ENCODE peak calls at places on chromosomes 1 and 21, in eight cellular contexts. One of them, this sample, is unnamed.

GRCh38 chr1:193189442-193190095 is 3.2 kb upstream of the B3GALT2 start:
- DNase-seq in RCC 7860: no peak
- DNase-seq in fibroblast of pulmonary artery: no peak
- DNase-seq in fibroblast of mammary gland: no peak
- DNase-seq in effector CD4-positive, alpha-beta T cell: no peak
- DNase-seq in esophagus squamous epithelium: no peak
- DNase-seq in MM.1S: no peak
- DNase-seq in CD4-positive, CD25-positive, alpha-beta regulatory T cell: no peak
- DNase-seq in this sample: no peak

GRCh38 chr1:103371234-103371633 is 154.3 kb upstream of the RNPC3 start:
- DNase-seq in RCC 7860: no peak
- DNase-seq in fibroblast of pulmonary artery: peak
- DNase-seq in fibroblast of mammary gland: peak
- DNase-seq in effector CD4-positive, alpha-beta T cell: no peak
- DNase-seq in esophagus squamous epithelium: no peak
- DNase-seq in MM.1S: no peak
- DNase-seq in CD4-positive, CD25-positive, alpha-beta regulatory T cell: no peak
- DNase-seq in this sample: no peak

GRCh38 chr1:232016636-232017035 is 390.0 kb downstream of the DISC1 start:
- DNase-seq in RCC 7860: no peak
- DNase-seq in fibroblast of pulmonary artery: no peak
- DNase-seq in fibroblast of mammary gland: no peak
- DNase-seq in effector CD4-positive, alpha-beta T cell: no peak
- DNase-seq in esophagus squamous epithelium: no peak
- DNase-seq in MM.1S: no peak
- DNase-seq in CD4-positive, CD25-positive, alpha-beta regulatory T cell: no peak
- DNase-seq in this sample: no peak

GRCh38 chr1:168477792-168478191 is 66.0 kb downstream of the XCL2 start:
- DNase-seq in RCC 7860: no peak
- DNase-seq in fibroblast of pulmonary artery: peak
- DNase-seq in fibroblast of mammary gland: no peak
- DNase-seq in effector CD4-positive, alpha-beta T cell: no peak
- DNase-seq in esophagus squamous epithelium: no peak
- DNase-seq in MM.1S: no peak
- DNase-seq in CD4-positive, CD25-positive, alpha-beta regulatory T cell: no peak
- DNase-seq in this sample: no peak

GRCh38 chr1:6454856-6455751 is 10.9 kb downstream of the TNFRSF25 start:
- DNase-seq in RCC 7860: no peak
- DNase-seq in fibroblast of pulmonary artery: peak
- DNase-seq in fibroblast of mammary gland: no peak
- DNase-seq in effector CD4-positive, alpha-beta T cell: peak
- DNase-seq in esophagus squamous epithelium: no peak
- DNase-seq in MM.1S: no peak
- DNase-seq in CD4-positive, CD25-positive, alpha-beta regulatory T cell: peak
- DNase-seq in this sample: no peak

GRCh38 chr1:162690672-162691434 is 58.6 kb downstream of the DDR2 start:
- DNase-seq in RCC 7860: peak
- DNase-seq in fibroblast of pulmonary artery: peak
- DNase-seq in fibroblast of mammary gland: peak
- DNase-seq in effector CD4-positive, alpha-beta T cell: no peak
- DNase-seq in esophagus squamous epithelium: no peak
- DNase-seq in MM.1S: no peak
- DNase-seq in CD4-positive, CD25-positive, alpha-beta regulatory T cell: no peak
- DNase-seq in this sample: no peak

GRCh38 chr1:185453496-185454192 is 136.6 kb upstream of the IVNS1ABP start:
- DNase-seq in RCC 7860: no peak
- DNase-seq in fibroblast of pulmonary artery: peak
- DNase-seq in fibroblast of mammary gland: no peak
- DNase-seq in effector CD4-positive, alpha-beta T cell: no peak
- DNase-seq in esophagus squamous epithelium: no peak
- DNase-seq in MM.1S: no peak
- DNase-seq in CD4-positive, CD25-positive, alpha-beta regulatory T cell: no peak
- DNase-seq in this sample: no peak

GRCh38 chr1:32871364-32872188 is 864 bp upstream of the FNDC5 start:
- DNase-seq in RCC 7860: no peak
- DNase-seq in fibroblast of pulmonary artery: peak
- DNase-seq in fibroblast of mammary gland: peak
- DNase-seq in effector CD4-positive, alpha-beta T cell: no peak
- DNase-seq in esophagus squamous epithelium: no peak
- DNase-seq in MM.1S: no peak
- DNase-seq in CD4-positive, CD25-positive, alpha-beta regulatory T cell: peak
- DNase-seq in this sample: no peak

GRCh38 chr1:220906561-220907334 is 27.5 kb downstream of the HLX start:
- DNase-seq in RCC 7860: no peak
- DNase-seq in fibroblast of pulmonary artery: no peak
- DNase-seq in fibroblast of mammary gland: no peak
- DNase-seq in effector CD4-positive, alpha-beta T cell: no peak
- DNase-seq in esophagus squamous epithelium: no peak
- DNase-seq in MM.1S: no peak
- DNase-seq in CD4-positive, CD25-positive, alpha-beta regulatory T cell: no peak
- DNase-seq in this sample: no peak

GRCh38 chr1:156368889-156369684 is at the start of gene RHBG:
- DNase-seq in RCC 7860: no peak
- DNase-seq in fibroblast of pulmonary artery: peak
- DNase-seq in fibroblast of mammary gland: no peak
- DNase-seq in effector CD4-positive, alpha-beta T cell: no peak
- DNase-seq in esophagus squamous epithelium: no peak
- DNase-seq in MM.1S: peak
- DNase-seq in CD4-positive, CD25-positive, alpha-beta regulatory T cell: peak
- DNase-seq in this sample: no peak

GRCh38 chr1:10635992-10636391 is 160.5 kb downstream of the CASZ1 start:
- DNase-seq in RCC 7860: no peak
- DNase-seq in fibroblast of pulmonary artery: no peak
- DNase-seq in fibroblast of mammary gland: no peak
- DNase-seq in effector CD4-positive, alpha-beta T cell: no peak
- DNase-seq in esophagus squamous epithelium: no peak
- DNase-seq in MM.1S: no peak
- DNase-seq in CD4-positive, CD25-positive, alpha-beta regulatory T cell: no peak
- DNase-seq in this sample: no peak

GRCh38 chr1:88697503-88697902 is 13.4 kb downstream of the PKN2 start:
- DNase-seq in RCC 7860: no peak
- DNase-seq in fibroblast of pulmonary artery: peak
- DNase-seq in fibroblast of mammary gland: no peak
- DNase-seq in effector CD4-positive, alpha-beta T cell: no peak
- DNase-seq in esophagus squamous epithelium: no peak
- DNase-seq in MM.1S: no peak
- DNase-seq in CD4-positive, CD25-positive, alpha-beta regulatory T cell: no peak
- DNase-seq in this sample: no peak

GRCh38 chr1:241985787-241986186 is 13.1 kb downstream of the MAP1LC3C start:
- DNase-seq in RCC 7860: no peak
- DNase-seq in fibroblast of pulmonary artery: peak
- DNase-seq in fibroblast of mammary gland: peak
- DNase-seq in effector CD4-positive, alpha-beta T cell: no peak
- DNase-seq in esophagus squamous epithelium: no peak
- DNase-seq in MM.1S: peak
- DNase-seq in CD4-positive, CD25-positive, alpha-beta regulatory T cell: peak
- DNase-seq in this sample: peak

GRCh38 chr1:111602302-111602701 is 17.3 kb upstream of the RAP1A start:
- DNase-seq in RCC 7860: no peak
- DNase-seq in fibroblast of pulmonary artery: no peak
- DNase-seq in fibroblast of mammary gland: no peak
- DNase-seq in effector CD4-positive, alpha-beta T cell: no peak
- DNase-seq in esophagus squamous epithelium: no peak
- DNase-seq in MM.1S: no peak
- DNase-seq in CD4-positive, CD25-positive, alpha-beta regulatory T cell: no peak
- DNase-seq in this sample: no peak

GRCh38 chr1:21946836-21947587 is 9.9 kb upstream of the HSPG2 start:
- DNase-seq in RCC 7860: no peak
- DNase-seq in fibroblast of pulmonary artery: no peak
- DNase-seq in fibroblast of mammary gland: no peak
- DNase-seq in effector CD4-positive, alpha-beta T cell: no peak
- DNase-seq in esophagus squamous epithelium: no peak
- DNase-seq in MM.1S: no peak
- DNase-seq in CD4-positive, CD25-positive, alpha-beta regulatory T cell: no peak
- DNase-seq in this sample: no peak

GRCh38 chr1:71086331-71086730 is 5.5 kb upstream of the ZRANB2 start:
- DNase-seq in RCC 7860: peak
- DNase-seq in fibroblast of pulmonary artery: peak
- DNase-seq in fibroblast of mammary gland: peak
- DNase-seq in effector CD4-positive, alpha-beta T cell: no peak
- DNase-seq in esophagus squamous epithelium: no peak
- DNase-seq in MM.1S: no peak
- DNase-seq in CD4-positive, CD25-positive, alpha-beta regulatory T cell: no peak
- DNase-seq in this sample: no peak

GRCh38 chr1:172105230-172105629 is 263.9 kb downstream of the DNM3 start:
- DNase-seq in RCC 7860: no peak
- DNase-seq in fibroblast of pulmonary artery: no peak
- DNase-seq in fibroblast of mammary gland: no peak
- DNase-seq in effector CD4-positive, alpha-beta T cell: no peak
- DNase-seq in esophagus squamous epithelium: no peak
- DNase-seq in MM.1S: no peak
- DNase-seq in CD4-positive, CD25-positive, alpha-beta regulatory T cell: no peak
- DNase-seq in this sample: no peak

GRCh38 chr1:11518791-11519628 is 40.1 kb downstream of the DISP3 start:
- DNase-seq in RCC 7860: no peak
- DNase-seq in fibroblast of pulmonary artery: no peak
- DNase-seq in fibroblast of mammary gland: no peak
- DNase-seq in effector CD4-positive, alpha-beta T cell: no peak
- DNase-seq in esophagus squamous epithelium: no peak
- DNase-seq in MM.1S: no peak
- DNase-seq in CD4-positive, CD25-positive, alpha-beta regulatory T cell: no peak
- DNase-seq in this sample: no peak

GRCh38 chr1:232557096-232557495 is 72.8 kb downstream of the SIPA1L2 start:
- DNase-seq in RCC 7860: no peak
- DNase-seq in fibroblast of pulmonary artery: no peak
- DNase-seq in fibroblast of mammary gland: no peak
- DNase-seq in effector CD4-positive, alpha-beta T cell: no peak
- DNase-seq in esophagus squamous epithelium: no peak
- DNase-seq in MM.1S: no peak
- DNase-seq in CD4-positive, CD25-positive, alpha-beta regulatory T cell: no peak
- DNase-seq in this sample: no peak

GRCh38 chr1:100834779-100835645 is 59.6 kb downstream of the EXTL2 start:
- DNase-seq in RCC 7860: no peak
- DNase-seq in fibroblast of pulmonary artery: peak
- DNase-seq in fibroblast of mammary gland: peak
- DNase-seq in effector CD4-positive, alpha-beta T cell: no peak
- DNase-seq in esophagus squamous epithelium: no peak
- DNase-seq in MM.1S: no peak
- DNase-seq in CD4-positive, CD25-positive, alpha-beta regulatory T cell: peak
- DNase-seq in this sample: no peak

GRCh38 chr1:206982216-206982615 is 12.0 kb upstream of the FCAMR start:
- DNase-seq in RCC 7860: peak
- DNase-seq in fibroblast of pulmonary artery: peak
- DNase-seq in fibroblast of mammary gland: peak
- DNase-seq in effector CD4-positive, alpha-beta T cell: peak
- DNase-seq in esophagus squamous epithelium: no peak
- DNase-seq in MM.1S: peak
- DNase-seq in CD4-positive, CD25-positive, alpha-beta regulatory T cell: peak
- DNase-seq in this sample: peak

GRCh38 chr1:177077734-177078489 is 86.6 kb downstream of the ASTN1 start:
- DNase-seq in RCC 7860: peak
- DNase-seq in fibroblast of pulmonary artery: no peak
- DNase-seq in fibroblast of mammary gland: peak
- DNase-seq in effector CD4-positive, alpha-beta T cell: no peak
- DNase-seq in esophagus squamous epithelium: no peak
- DNase-seq in MM.1S: no peak
- DNase-seq in CD4-positive, CD25-positive, alpha-beta regulatory T cell: no peak
- DNase-seq in this sample: no peak

GRCh38 chr1:162878000-162878596 is 17.1 kb upstream of the CCDC190 start:
- DNase-seq in RCC 7860: peak
- DNase-seq in fibroblast of pulmonary artery: peak
- DNase-seq in fibroblast of mammary gland: peak
- DNase-seq in effector CD4-positive, alpha-beta T cell: no peak
- DNase-seq in esophagus squamous epithelium: no peak
- DNase-seq in MM.1S: peak
- DNase-seq in CD4-positive, CD25-positive, alpha-beta regulatory T cell: peak
- DNase-seq in this sample: peak

GRCh38 chr1:85195703-85196102 is 5.1 kb downstream of the SYDE2 start:
- DNase-seq in RCC 7860: no peak
- DNase-seq in fibroblast of pulmonary artery: no peak
- DNase-seq in fibroblast of mammary gland: no peak
- DNase-seq in effector CD4-positive, alpha-beta T cell: no peak
- DNase-seq in esophagus squamous epithelium: no peak
- DNase-seq in MM.1S: no peak
- DNase-seq in CD4-positive, CD25-positive, alpha-beta regulatory T cell: no peak
- DNase-seq in this sample: no peak

GRCh38 chr21:33299181-33299752 is 25.5 kb upstream of the IFNAR1 start:
- DNase-seq in RCC 7860: no peak
- DNase-seq in fibroblast of pulmonary artery: no peak
- DNase-seq in fibroblast of mammary gland: no peak
- DNase-seq in effector CD4-positive, alpha-beta T cell: no peak
- DNase-seq in esophagus squamous epithelium: no peak
- DNase-seq in MM.1S: peak
- DNase-seq in CD4-positive, CD25-positive, alpha-beta regulatory T cell: peak
- DNase-seq in this sample: no peak

GRCh38 chr1:218201601-218202000 is 83.5 kb upstream of the RRP15 start:
- DNase-seq in RCC 7860: no peak
- DNase-seq in fibroblast of pulmonary artery: no peak
- DNase-seq in fibroblast of mammary gland: no peak
- DNase-seq in effector CD4-positive, alpha-beta T cell: no peak
- DNase-seq in esophagus squamous epithelium: no peak
- DNase-seq in MM.1S: no peak
- DNase-seq in CD4-positive, CD25-positive, alpha-beta regulatory T cell: no peak
- DNase-seq in this sample: no peak

GRCh38 chr1:153359241-153359640 is 1.6 kb downstream of the S100A9 start:
- DNase-seq in RCC 7860: no peak
- DNase-seq in fibroblast of pulmonary artery: no peak
- DNase-seq in fibroblast of mammary gland: no peak
- DNase-seq in effector CD4-positive, alpha-beta T cell: no peak
- DNase-seq in esophagus squamous epithelium: no peak
- DNase-seq in MM.1S: no peak
- DNase-seq in CD4-positive, CD25-positive, alpha-beta regulatory T cell: no peak
- DNase-seq in this sample: no peak

GRCh38 chr1:67041836-67042503 is 12.0 kb downstream of the SLC35D1 start:
- DNase-seq in RCC 7860: no peak
- DNase-seq in fibroblast of pulmonary artery: no peak
- DNase-seq in fibroblast of mammary gland: peak
- DNase-seq in effector CD4-positive, alpha-beta T cell: no peak
- DNase-seq in esophagus squamous epithelium: no peak
- DNase-seq in MM.1S: no peak
- DNase-seq in CD4-positive, CD25-positive, alpha-beta regulatory T cell: no peak
- DNase-seq in this sample: no peak

GRCh38 chr1:233394860-233395717 is 67.6 kb downstream of the MAP3K21 start:
- DNase-seq in RCC 7860: peak
- DNase-seq in fibroblast of pulmonary artery: peak
- DNase-seq in fibroblast of mammary gland: peak
- DNase-seq in effector CD4-positive, alpha-beta T cell: no peak
- DNase-seq in esophagus squamous epithelium: no peak
- DNase-seq in MM.1S: peak
- DNase-seq in CD4-positive, CD25-positive, alpha-beta regulatory T cell: peak
- DNase-seq in this sample: peak

GRCh38 chr1:209597496-209597895 is 14.0 kb downstream of the CAMK1G start:
- DNase-seq in RCC 7860: no peak
- DNase-seq in fibroblast of pulmonary artery: no peak
- DNase-seq in fibroblast of mammary gland: no peak
- DNase-seq in effector CD4-positive, alpha-beta T cell: no peak
- DNase-seq in esophagus squamous epithelium: no peak
- DNase-seq in MM.1S: no peak
- DNase-seq in CD4-positive, CD25-positive, alpha-beta regulatory T cell: no peak
- DNase-seq in this sample: no peak

GRCh38 chr1:161267332-161267731 is 8.8 kb downstream of the PCP4L1 start:
- DNase-seq in RCC 7860: no peak
- DNase-seq in fibroblast of pulmonary artery: no peak
- DNase-seq in fibroblast of mammary gland: no peak
- DNase-seq in effector CD4-positive, alpha-beta T cell: no peak
- DNase-seq in esophagus squamous epithelium: no peak
- DNase-seq in MM.1S: no peak
- DNase-seq in CD4-positive, CD25-positive, alpha-beta regulatory T cell: no peak
- DNase-seq in this sample: no peak

GRCh38 chr1:114521396-114522263 is 10.6 kb upstream of the TRIM33 start:
- DNase-seq in RCC 7860: no peak
- DNase-seq in fibroblast of pulmonary artery: no peak
- DNase-seq in fibroblast of mammary gland: no peak
- DNase-seq in effector CD4-positive, alpha-beta T cell: no peak
- DNase-seq in esophagus squamous epithelium: no peak
- DNase-seq in MM.1S: no peak
- DNase-seq in CD4-positive, CD25-positive, alpha-beta regulatory T cell: no peak
- DNase-seq in this sample: no peak

GRCh38 chr1:3857791-3858129 is 484 bp downstream of the DFFB start:
- DNase-seq in RCC 7860: no peak
- DNase-seq in fibroblast of pulmonary artery: no peak
- DNase-seq in fibroblast of mammary gland: no peak
- DNase-seq in effector CD4-positive, alpha-beta T cell: no peak
- DNase-seq in esophagus squamous epithelium: no peak
- DNase-seq in MM.1S: no peak
- DNase-seq in CD4-positive, CD25-positive, alpha-beta regulatory T cell: no peak
- DNase-seq in this sample: no peak

GRCh38 chr1:179058343-179059184 is 23.3 kb upstream of the TOR3A start:
- DNase-seq in RCC 7860: no peak
- DNase-seq in fibroblast of pulmonary artery: peak
- DNase-seq in fibroblast of mammary gland: no peak
- DNase-seq in effector CD4-positive, alpha-beta T cell: no peak
- DNase-seq in esophagus squamous epithelium: no peak
- DNase-seq in MM.1S: no peak
- DNase-seq in CD4-positive, CD25-positive, alpha-beta regulatory T cell: no peak
- DNase-seq in this sample: no peak

This sample was measured in NCI-H1105 treated with DMSO at 0.1 percent for 48 hours.